ENCODE peak calls at places on chromosomes 16 and 17, in ten cellular contexts. P is iPS DF 6.9; Z is NCI-H69; C is stimulated activated CD8-positive, alpha-beta memory T cell treated with anti-CD3 and anti-CD28 coated beads, Interleukin-2, amount 100 ng/mL, for 48 hours; E is NCI-H345; N is iris pigment epithelial cell; S is activated CD4-positive, alpha-beta T cell treated with anti-CD3 and anti-CD28 coated beads, Interleukin-2, amount 10 ng/mL, durations not matched to agents 7 days and 5 days; T is GOT3; W is activated T-cell treated with anti-CD3 and anti-CD28 coated beads for 4 hours; O is NCI-H446 treated with DMSO at 0.1 percent for 48 hours. H is an unnamed sample.

GRCh38 chr17:63395075-63395815 is 50.9 kb downstream of the CYB561 start:
- DNase-seq in P (no peak), Z (no peak), C (no peak), E (no peak), N (peak; percentile 51), S (no peak), T (no peak), W (no peak), O (no peak), H (no peak)

GRCh38 chr16:84730406-84731106 is 30.8 kb downstream of the USP10 start:
- DNase-seq in P (no peak), Z (peak; percentile 50), C (no peak), E (peak; percentile 1), N (peak; percentile 97), S (peak; percentile 47), T (no peak), W (no peak), O (peak; percentile 43), H (peak; percentile 44)

GRCh38 chr17:4858880-4859260 is 25.7 kb downstream of the MINK1 start:
- DNase-seq in P (no peak), Z (no peak), C (no peak), E (no peak), N (peak; percentile 37), S (no peak), T (no peak), W (no peak), O (no peak), H (peak; percentile 43)

GRCh38 chr17:57577751-57578607 is 167.1 kb downstream of the CCDC182 start:
- DNase-seq in P (no peak), Z (peak; percentile 92), C (no peak), E (peak; percentile 67), N (peak; percentile 89), S (no peak), T (no peak), W (no peak), O (no peak), H (peak; percentile 72)

GRCh38 chr17:68580236-68580903 is 20.8 kb downstream of the FAM20A start:
- DNase-seq in P (no peak), Z (no peak), C (no peak), E (no peak), N (peak; percentile 94), S (no peak), T (no peak), W (no peak), O (no peak), H (peak; percentile 48)

GRCh38 chr16:62913924-62914323 is 877.7 kb upstream of the CDH8 start:
- DNase-seq in P (no peak), Z (no peak), C (no peak), E (no peak), N (no peak), S (no peak), T (no peak), W (no peak), O (no peak), H (no peak)

GRCh38 chr17:46821482-46822387 is 3.2 kb upstream of the WNT3 start:
- DNase-seq in P (no peak), Z (peak; percentile 30), C (no peak), E (no peak), N (no peak), S (no peak), T (no peak), W (no peak), O (no peak), H (no peak)

GRCh38 chr16:14401839-14402115 is 228.3 kb downstream of the PARN start:
- DNase-seq in P (no peak), Z (no peak), C (no peak), E (no peak), N (peak; percentile 47), S (no peak), T (no peak), W (no peak), O (no peak), H (no peak)

GRCh38 chr17:40025991-40026815 is 11.0 kb downstream of the CSF3 start:
- DNase-seq in P (no peak), Z (no peak), C (no peak), E (no peak), N (peak; percentile 70), S (peak; percentile 65), T (no peak), W (no peak), O (no peak), H (no peak)

GRCh38 chr17:47295037-47295873 is 28.5 kb upstream of the EFCAB13 start:
- DNase-seq in P (no peak), Z (no peak), C (no peak), E (no peak), N (no peak), S (no peak), T (no peak), W (no peak), O (no peak), H (no peak)

GRCh38 chr16:89696598-89697128 is 4.8 kb downstream of the SPATA2L start:
- DNase-seq in P (no peak), Z (no peak), C (no peak), E (no peak), N (no peak), S (no peak), T (no peak), W (no peak), O (no peak), H (no peak)

GRCh38 chr16:77789646-77790370 is 1.4 kb downstream of the VAT1L start:
- DNase-seq in P (no peak), Z (no peak), C (no peak), E (no peak), N (no peak), S (no peak), T (no peak), W (no peak), O (no peak), H (no peak)

GRCh38 chr16:88338111-88338510 is 44.6 kb upstream of the ZNF469 start:
- DNase-seq in P (peak; percentile 50), Z (no peak), C (no peak), E (no peak), N (no peak), S (no peak), T (no peak), W (no peak), O (no peak), H (no peak)

GRCh38 chr17:57663326-57664070 is 81.6 kb downstream of the CCDC182 start:
- DNase-seq in P (no peak), Z (peak; percentile 57), C (no peak), E (no peak), N (no peak), S (no peak), T (no peak), W (no peak), O (no peak), H (peak; percentile 22)

GRCh38 chr16:51982715-51983680 is 563.9 kb downstream of the TOX3 start:
- DNase-seq in P (peak; percentile 52), Z (peak; percentile 64), C (no peak), E (peak; percentile 78), N (peak; percentile 72), S (peak; percentile 48), T (no peak), W (no peak), O (peak; percentile 21), H (peak; percentile 19)

GRCh38 chr16:88886915-88887521 is 20.6 kb upstream of the PABPN1L start:
- DNase-seq in P (no peak), Z (peak; percentile 44), C (no peak), E (no peak), N (no peak), S (no peak), T (no peak), W (no peak), O (peak; percentile 26), H (peak; percentile 76)

GRCh38 chr17:16199093-16199492 is 16.2 kb downstream of the NCOR1 start:
- DNase-seq in P (peak; percentile 5), Z (no peak), C (no peak), E (no peak), N (no peak), S (no peak), T (no peak), W (no peak), O (no peak), H (no peak)

GRCh38 chr17:79573196-79573929 is 37.5 kb downstream of the RBFOX3 start:
- DNase-seq in P (no peak), Z (no peak), C (no peak), E (peak; percentile 47), N (no peak), S (no peak), T (no peak), W (no peak), O (no peak), H (no peak)

GRCh38 chr16:68446941-68447675 is 1.2 kb downstream of the SMPD3 start:
- DNase-seq in P (no peak), Z (peak; percentile 60), C (no peak), E (peak; percentile 18), N (no peak), S (no peak), T (no peak), W (no peak), O (no peak), H (no peak)

GRCh38 chr16:15690296-15690695 is 40.3 kb downstream of the NDE1 start:
- DNase-seq in P (no peak), Z (no peak), C (no peak), E (no peak), N (peak; percentile 60), S (no peak), T (no peak), W (no peak), O (no peak), H (no peak)

GRCh38 chr16:27446721-27447120 is 44.7 kb downstream of the IL21R start:
- DNase-seq in P (no peak), Z (no peak), C (peak; percentile 34), E (no peak), N (no peak), S (peak; percentile 85), T (no peak), W (peak; percentile 55), O (no peak), H (no peak)

GRCh38 chr16:87790278-87791023 is 24.7 kb upstream of the KLHDC4 start:
- DNase-seq in P (no peak), Z (peak; percentile 90), C (no peak), E (peak; percentile 42), N (no peak), S (no peak), T (peak; percentile 59), W (no peak), O (peak; percentile 15), H (no peak)

GRCh38 chr17:27471321-27472269 is 15.3 kb downstream of the KSR1 start:
- DNase-seq in P (no peak), Z (peak; percentile 17), C (peak; percentile 72), E (no peak), N (peak; percentile 31), S (peak; percentile 84), T (no peak), W (peak; percentile 61), O (no peak), H (no peak)

H was measured in uterus.